ENCODE peak calls at places on chromosome 11, in five cellular contexts. O, B, G, T and S are unnamed samples.

GRCh38 chr11:44313701-44314489 is 4.0 kb upstream of the ALX4 start:
- DNase-seq in O (no peak), B (no peak), G (no peak), T (no peak), S (no peak)

GRCh38 chr11:128180446-128181089 is 406.8 kb downstream of the ETS1 start:
- DNase-seq in O (no peak), B (peak; percentile 21), G (no peak), T (no peak), S (no peak)

GRCh38 chr11:12502950-12503579 is 125.7 kb downstream of the PARVA start:
- DNase-seq in O (no peak), B (no peak), G (no peak), T (no peak), S (peak; percentile 14)

GRCh38 chr11:20452585-20452984 is 65.1 kb downstream of the PRMT3 start:
- DNase-seq in O (no peak), B (no peak), G (no peak), T (no peak), S (no peak)

GRCh38 chr11:28231475-28231874 is 123.3 kb downstream of the METTL15 start:
- DNase-seq in O (no peak), B (no peak), G (no peak), T (no peak), S (no peak)

GRCh38 chr11:13826505-13827278 is 135.8 kb upstream of the SPON1 start:
- DNase-seq in O (no peak), B (no peak), G (no peak), T (no peak), S (no peak)

GRCh38 chr11:117583063-117583801 is 213.8 kb downstream of the DSCAML1 start:
- DNase-seq in O (no peak), B (no peak), G (no peak), T (no peak), S (no peak)

GRCh38 chr11:13386567-13386966 is 76.5 kb downstream of the BTBD10 start:
- DNase-seq in O (no peak), B (no peak), G (no peak), T (no peak), S (peak; percentile 74)

GRCh38 chr11:115660072-115660805 is 156.0 kb upstream of the CADM1 start:
- DNase-seq in O (no peak), B (no peak), G (no peak), T (no peak), S (no peak)

GRCh38 chr11:118621071-118621815 is 13.8 kb downstream of the PHLDB1 start:
- DNase-seq in O (peak; percentile 80), B (peak; percentile 91), G (peak; percentile 87), T (peak; percentile 85), S (peak; percentile 86)

GRCh38 chr11:16789061-16789415 is 50.6 kb downstream of the C11orf58 start:
- DNase-seq in O (no peak), B (no peak), G (no peak), T (no peak), S (no peak)

GRCh38 chr11:126284829-126285228 is 1.9 kb downstream of the TIRAP start:
- DNase-seq in O (no peak), B (peak; percentile 73), G (no peak), T (peak; percentile 54), S (no peak)

GRCh38 chr11:106231591-106231990 is 154.1 kb downstream of the AASDHPPT start:
- DNase-seq in O (no peak), B (peak; percentile 1), G (no peak), T (no peak), S (no peak)

GRCh38 chr11:46238078-46238966 is 39.1 kb upstream of the CREB3L1 start:
- DNase-seq in O (peak; percentile 69), B (peak; percentile 48), G (peak; percentile 85), T (peak; percentile 32), S (peak; percentile 74)

GRCh38 chr11:101860694-101861371 is 54.0 kb upstream of the CEP126 start:
- DNase-seq in O (no peak), B (peak; percentile 30), G (no peak), T (peak; percentile 41), S (no peak)

GRCh38 chr11:124179311-124179710 is 3.8 kb upstream of the OR10D3 start:
- DNase-seq in O (no peak), B (no peak), G (no peak), T (no peak), S (no peak)

GRCh38 chr11:8768625-8769333 is 86.2 kb downstream of the RPL27A start:
- DNase-seq in O (no peak), B (peak; percentile 15), G (no peak), T (no peak), S (no peak)

GRCh38 chr11:838441-839279 is 3.7 kb downstream of the POLR2L start:
- DNase-seq in O (no peak), B (no peak), G (no peak), T (no peak), S (peak; percentile 77)

GRCh38 chr11:115893701-115894100 is 389.5 kb upstream of the CADM1 start:
- DNase-seq in O (no peak), B (no peak), G (no peak), T (no peak), S (no peak)

GRCh38 chr11:46247090-46247489 is 30.4 kb upstream of the CREB3L1 start:
- DNase-seq in O (no peak), B (no peak), G (no peak), T (no peak), S (no peak)

GRCh38 chr11:102599642-102600261 is 25.4 kb downstream of the MMP20 start:
- DNase-seq in O (no peak), B (peak; percentile 44), G (no peak), T (no peak), S (no peak)

GRCh38 chr11:111570796-111571195 is 30.3 kb downstream of the LAYN start:
- DNase-seq in O (no peak), B (no peak), G (no peak), T (no peak), S (no peak)

GRCh38 chr11:43942651-43943356 is 367 bp downstream of the C11orf96 start:
- DNase-seq in O (no peak), B (no peak), G (peak; percentile 68), T (no peak), S (no peak)

GRCh38 chr11:126426820-126427749 is 71.6 kb downstream of the ST3GAL4 start:
- DNase-seq in O (no peak), B (no peak), G (no peak), T (no peak), S (no peak)

GRCh38 chr11:108027057-108027456 is 18.4 kb downstream of the CUL5 start:
- DNase-seq in O (no peak), B (no peak), G (no peak), T (no peak), S (no peak)
- TF ChIP-seq CTCF in O (no peak), B (peak; percentile 29), G (no peak), T (no peak), S (no peak)

GRCh38 chr11:37572491-37573171 is 974.6 kb upstream of the RAG2 start:
- DNase-seq in O (no peak), B (no peak), G (no peak), T (no peak), S (no peak)

GRCh38 chr11:37574361-37574760 is 976.3 kb upstream of the RAG2 start:
- DNase-seq in O (no peak), B (no peak), G (no peak), T (no peak), S (no peak)

GRCh38 chr11:37571248-37571647 is 973.2 kb upstream of the RAG2 start:
- DNase-seq in O (no peak), B (no peak), G (no peak), T (no peak), S (no peak)
- H3K9me3 ChIP-seq in O (no peaks in the 10 kb centered on the region), B (no peaks in the 10 kb centered on the region), G (no peaks in the 10 kb centered on the region), T (no peaks in the 10 kb centered on the region), S (peaks cover 56% of the 10 kb centered on the region)

GRCh38 chr11:6022954-6023353 is 7.6 kb downstream of the OR56A1 start:
- DNase-seq in O (no peak), B (no peak), G (no peak), T (peak; percentile 29), S (peak; percentile 59)
- TF ChIP-seq CTCF in O (peak; percentile 24), B (peak; percentile 49), G (peak; percentile 19), T (peak; percentile 17), S (no peak)

GRCh38 chr11:70735976-70736375 is 337.6 kb downstream of the CTTN start:
- DNase-seq in O (no peak), B (no peak), G (peak; percentile 27), T (no peak), S (no peak)
- H3K9me3 ChIP-seq in O (no peaks in the 10 kb centered on the region), B (no peaks in the 10 kb centered on the region), G (no peaks in the 10 kb centered on the region), T (no peaks in the 10 kb centered on the region), S (no peaks in the 10 kb centered on the region)

DNA sequence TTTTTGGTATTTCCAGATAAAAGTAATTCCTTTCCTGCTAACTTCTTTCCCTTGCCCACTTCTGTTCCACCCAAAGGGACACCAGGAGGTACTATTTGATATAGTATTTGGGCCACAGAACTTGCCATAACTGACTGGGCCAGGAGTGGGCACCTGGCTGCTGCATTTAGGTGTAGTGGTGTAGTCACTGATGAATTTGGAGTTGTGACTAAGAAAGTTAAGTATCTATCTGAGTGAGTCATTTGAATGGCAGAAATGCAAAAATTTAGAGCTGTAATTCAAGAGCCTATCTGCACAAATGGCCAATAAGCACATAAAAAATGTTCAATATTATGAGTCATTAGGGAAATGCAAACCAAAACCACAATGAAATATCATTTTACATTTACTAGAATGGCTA is 14.8 kb downstream of the GLYATL2 start:
- DNase-seq in O (no peak), B (no peak), G (no peak), T (no peak), S (no peak)
- TF ChIP-seq CTCF in O (no peak), B (no peak), G (no peak), T (no peak), S (no peak)

GRCh38 chr11:71333473-71333872 is 81.1 kb upstream of the SHANK2 start:
- DNase-seq in O (no peak), B (no peak), G (no peak), T (no peak), S (no peak)
- H3K9me3 ChIP-seq in O (no peaks in the 10 kb centered on the region), B (peaks cover 4% of the 10 kb centered on the region), G (no peaks in the 10 kb centered on the region), T (no peaks in the 10 kb centered on the region), S (no peaks in the 10 kb centered on the region)